ENCODE peak calls at places on chromosomes 6 and 20, in seven cellular contexts. One of them, this sample, is unnamed.

GRCh38 chr20:64090165-64090564 is 6.0 kb upstream of the LKAAEAR1 start:
- DNase-seq in HEK293T: peak
- DNase-seq in epithelial cell of esophagus: no peak
- DNase-seq in ACHN: no peak
- DNase-seq in astrocyte of the spinal cord: no peak
- DNase-seq in Ammon's horn: no peak
- DNase-seq in A172: no peak
- DNase-seq in this sample: peak

GRCh38 chr6:27767851-27768250 is 144.3 kb downstream of the OR2B2 start:
- DNase-seq in HEK293T: no peak
- DNase-seq in epithelial cell of esophagus: no peak
- DNase-seq in ACHN: no peak
- DNase-seq in astrocyte of the spinal cord: no peak
- DNase-seq in Ammon's horn: no peak
- DNase-seq in A172: no peak
- DNase-seq in this sample: no peak

GRCh38 chr6:116564296-116564695 is 7.0 kb upstream of the RWDD1 start:
- DNase-seq in HEK293T: no peak
- DNase-seq in epithelial cell of esophagus: no peak
- DNase-seq in ACHN: no peak
- DNase-seq in astrocyte of the spinal cord: peak
- DNase-seq in Ammon's horn: no peak
- DNase-seq in A172: peak
- DNase-seq in this sample: no peak

GRCh38 chr20:46558511-46558959 is 8.1 kb upstream of the OCSTAMP start:
- DNase-seq in HEK293T: no peak
- DNase-seq in epithelial cell of esophagus: peak
- DNase-seq in ACHN: peak
- DNase-seq in astrocyte of the spinal cord: peak
- DNase-seq in Ammon's horn: peak
- DNase-seq in A172: peak
- DNase-seq in this sample: peak

GRCh38 chr6:134880487-134881190 is 69.3 kb downstream of the ALDH8A1 start:
- DNase-seq in HEK293T: no peak
- DNase-seq in epithelial cell of esophagus: no peak
- DNase-seq in ACHN: no peak
- DNase-seq in astrocyte of the spinal cord: no peak
- DNase-seq in Ammon's horn: no peak
- DNase-seq in A172: peak
- DNase-seq in this sample: no peak

GRCh38 chr20:19726126-19726525 is 31.9 kb upstream of the RIN2 start:
- DNase-seq in HEK293T: no peak
- DNase-seq in epithelial cell of esophagus: peak
- DNase-seq in ACHN: no peak
- DNase-seq in astrocyte of the spinal cord: peak
- DNase-seq in Ammon's horn: no peak
- DNase-seq in A172: peak
- DNase-seq in this sample: no peak

GRCh38 chr6:170023620-170024521 is 267.0 kb downstream of the DLL1 start:
- DNase-seq in HEK293T: no peak
- DNase-seq in epithelial cell of esophagus: no peak
- DNase-seq in ACHN: no peak
- DNase-seq in astrocyte of the spinal cord: no peak
- DNase-seq in Ammon's horn: no peak
- DNase-seq in A172: no peak
- DNase-seq in this sample: no peak

GRCh38 chr6:38938741-38939140 is 109.8 kb upstream of the GLP1R start:
- DNase-seq in HEK293T: no peak
- DNase-seq in epithelial cell of esophagus: no peak
- DNase-seq in ACHN: no peak
- DNase-seq in astrocyte of the spinal cord: no peak
- DNase-seq in Ammon's horn: no peak
- DNase-seq in A172: no peak
- DNase-seq in this sample: no peak